ENCODE peak calls at places on chromosomes 2 and 18, in eight cellular contexts. U, L, I, O, X, R, A and V are unnamed samples.

GRCh38 chr2:16281451-16282330 is 341.3 kb downstream of the MYCN start:
- DNase-seq in I (no peak), R (peak; percentile 36), X (no peak), O (no peak), U (peak; percentile 50), L (no peak), A (peak; percentile 4), V (no peak)

GRCh38 chr2:195820373-195820772 is 163.3 kb downstream of the SLC39A10 start:
- DNase-seq in X (no peak), L (no peak), I (peak; percentile 72), U (no peak), A (no peak), R (no peak), O (no peak), V (no peak)

GRCh38 chr2:37005118-37005868 is 39.0 kb upstream of the STRN start:
- DNase-seq in A (peak; percentile 14), O (no peak), I (peak; percentile 45), R (no peak), U (no peak), L (no peak), X (no peak), V (no peak)

GRCh38 chr2:119049968-119050657 is 108.1 kb downstream of the MARCO start:
- DNase-seq in L (no peak), O (no peak), X (no peak), I (no peak), A (no peak), R (peak; percentile 44), U (no peak), V (no peak)

GRCh38 chr2:154992826-154993225 is 294.3 kb downstream of the KCNJ3 start:
- DNase-seq in X (no peak), O (no peak), L (no peak), A (no peak), I (no peak), R (no peak), U (peak; percentile 10), V (no peak)

GRCh38 chr2:47062721-47063120 is 92.4 kb downstream of the STPG4 start:
- DNase-seq in L (no peak), U (no peak), X (no peak), A (no peak), O (no peak), R (no peak), I (peak; percentile 49), V (no peak)

GRCh38 chr2:74212702-74213410 is 14.4 kb downstream of the MTHFD2 start:
- DNase-seq in U (no peak), I (no peak), L (no peak), O (no peak), X (no peak), R (no peak), A (no peak), V (no peak)

GRCh38 chr2:53234548-53234903 is 533.1 kb upstream of the CHAC2 start:
- DNase-seq in R (no peak), A (no peak), I (peak; percentile 19), X (no peak), O (no peak), L (no peak), U (no peak), V (no peak)

GRCh38 chr18:23619388-23619873 is 33.1 kb upstream of the NPC1 start:
- DNase-seq in R (peak; percentile 52), U (no peak), I (peak; percentile 55), L (no peak), A (no peak), O (peak; percentile 55), X (no peak), V (peak; percentile 59)

GRCh38 chr2:228927028-228928010 is 343.8 kb downstream of the PID1 start:
- DNase-seq in U (no peak), A (no peak), I (peak; percentile 30), R (no peak), O (no peak), L (no peak), X (no peak), V (no peak)

GRCh38 chr2:181682026-181682789 is 1.9 kb upstream of the NEUROD1 start:
- DNase-seq in L (no peak), A (no peak), X (no peak), O (no peak), U (peak; percentile 70), R (no peak), I (no peak), V (no peak)

GRCh38 chr2:191656389-191656788 is 21.5 kb upstream of the NABP1 start:
- DNase-seq in A (no peak), X (no peak), L (no peak), I (peak; percentile 94), U (no peak), O (no peak), R (no peak), V (no peak)

GRCh38 chr18:26655614-26656400 is 107.5 kb upstream of the KCTD1 start:
- DNase-seq in U (peak; percentile 18), X (no peak), L (no peak), R (peak; percentile 72), I (peak; percentile 31), A (no peak), O (peak; percentile 77), V (peak; percentile 76)

GRCh38 chr2:9720352-9721093 is 89.7 kb upstream of the YWHAQ start:
- DNase-seq in O (no peak), I (no peak), U (peak; percentile 84), R (peak; percentile 81), X (no peak), L (no peak), A (no peak), V (no peak)